ENCODE peak calls at places on chromosomes 5 and 9, in four cellular contexts. Z is transverse colon, N is A549, D is adrenal gland. L is an unnamed sample.

GRCh38 chr9:127862075-127863011 is 7.9 kb upstream of the ENG start:
- DNase-seq in N (no peak), D (peak; percentile 71), Z (peak; percentile 80), L (no peak)

GRCh38 chr9:109507421-109507838 is 9.3 kb upstream of the PTPN3 start:
- DNase-seq in Z (peak; percentile 16), N (peak; percentile 55), D (no peak), L (no peak)

GRCh38 chr9:2132484-2133082 is 117.4 kb downstream of the SMARCA2 start:
- DNase-seq in D (no peak), Z (no peak), N (peak; percentile 34), L (no peak)

GRCh38 chr5:61344187-61344944 is 12.3 kb downstream of the ZSWIM6 start:
- DNase-seq in D (peak; percentile 43), N (no peak), Z (no peak), L (no peak)

GRCh38 chr9:109604788-109605187 is 106.7 kb upstream of the PTPN3 start:
- DNase-seq in N (no peak), D (no peak), Z (no peak), L (no peak)

GRCh38 chr5:179908528-179908927 is 831 bp upstream of the TBC1D9B start:
- DNase-seq in D (peak; percentile 31), N (no peak), Z (no peak), L (no peak)

GRCh38 chr9:105535920-105536668 is 21.8 kb upstream of the FKTN start:
- DNase-seq in D (no peak), Z (no peak), N (no peak), L (no peak)

GRCh38 chr5:139788294-139788875 is 7.2 kb upstream of the PSD2 start:
- DNase-seq in N (no peak), D (no peak), Z (no peak), L (no peak)

GRCh38 chr5:178106086-178106485 is 7.2 kb upstream of the N4BP3 start:
- DNase-seq in Z (no peak), D (no peak), N (no peak), L (no peak)

GRCh38 chr9:74639112-74639511 is 142.0 kb downstream of the RORB start:
- DNase-seq in D (no peak), N (no peak), Z (no peak), L (no peak)

GRCh38 chr5:81020478-81021167 is 60.5 kb downstream of the RASGRF2 start:
- DNase-seq in N (no peak), Z (no peak), D (no peak), L (no peak)

GRCh38 chr5:51382759-51383493 is at the start of gene ISL1:
- DNase-seq in Z (peak; percentile 63), D (peak; percentile 62), N (peak; percentile 21), L (peak; percentile 35)

GRCh38 chr9:88733651-88734470 is 198.9 kb downstream of the NXNL2 start:
- DNase-seq in D (no peak), Z (no peak), N (no peak), L (no peak)

GRCh38 chr5:2259494-2260107 is 376.9 kb upstream of the IRX4 start:
- DNase-seq in D (no peak), Z (no peak), N (no peak), L (no peak)

GRCh38 chr5:61401726-61402125 is 69.7 kb downstream of the ZSWIM6 start:
- DNase-seq in N (no peak), D (no peak), Z (no peak), L (no peak)

GRCh38 chr9:92969516-92970466 is 22.5 kb downstream of the FGD3 start:
- DNase-seq in D (no peak), N (no peak), Z (no peak), L (no peak)

GRCh38 chr5:160186480-160186879 is 42.8 kb upstream of the FABP6 start:
- DNase-seq in Z (no peak), N (no peak), D (no peak), L (no peak)

GRCh38 chr5:850511-851006 is at the start of gene ZDHHC11:
- DNase-seq in N (no peak), Z (no peak), D (no peak), L (no peak)

GRCh38 chr5:100647461-100648230 is 112.5 kb downstream of the FAM174A start:
- DNase-seq in D (peak; percentile 21), Z (peak; percentile 86), N (no peak), L (peak; percentile 32)

GRCh38 chr9:121638901-121639592 is 12.4 kb upstream of the DAB2IP start:
- DNase-seq in Z (no peak), D (no peak), N (no peak), L (no peak)

GRCh38 chr9:124818431-124819281 is 34.6 kb upstream of the WDR38 start:
- DNase-seq in Z (no peak), N (no peak), D (peak; percentile 50), L (no peak)

GRCh38 chr5:112957409-112957808 is 19.2 kb upstream of the DCP2 start:
- DNase-seq in N (no peak), Z (no peak), D (no peak), L (peak; percentile 86)

GRCh38 chr5:108061941-108062340 is 320.0 kb downstream of the FBXL17 start:
- DNase-seq in N (no peak), Z (no peak), D (no peak), L (no peak)

GRCh38 chr9:27413507-27414214 is 110.4 kb upstream of the IFNK start:
- DNase-seq in D (no peak), Z (no peak), N (no peak), L (no peak)

GRCh38 chr5:135110941-135111596 is 77.0 kb upstream of the PITX1 start:
- DNase-seq in D (peak; percentile 27), N (no peak), Z (no peak), L (no peak)

GRCh38 chr5:82467006-82467561 is 188.9 kb upstream of the RPS23 start:
- DNase-seq in Z (no peak), N (no peak), D (no peak), L (no peak)
- TF ChIP-seq CTCF in Z (no peak), N (no peak), D (no peak), L (no peak)

DNA sequence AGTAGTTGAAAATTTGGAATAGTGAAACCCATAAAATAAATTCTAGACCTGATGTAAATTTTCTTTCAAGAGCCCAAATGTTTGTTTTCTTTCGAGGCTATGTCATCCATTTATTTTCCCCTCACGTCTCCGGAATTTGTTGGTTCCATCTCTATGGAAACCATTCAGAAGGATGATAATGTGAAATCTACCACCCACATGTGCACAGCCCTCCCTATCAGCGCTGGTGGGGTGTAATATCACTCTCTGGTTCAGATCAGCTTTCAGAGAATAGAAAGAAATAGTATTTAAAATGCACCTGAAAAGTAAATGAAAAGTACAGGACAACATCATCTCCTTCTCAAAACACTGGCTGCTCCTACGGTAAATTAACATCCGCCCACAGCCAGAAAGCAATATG is 28.6 kb downstream of the GLDC start:
- DNase-seq in Z (no peak), N (no peak), D (no peak), L (no peak)
- H3K4me3 ChIP-seq in Z (no peak overlapping the region), N (no peak overlapping the region), D (no peak overlapping the region), L (no peak overlapping the region)

GRCh38 chr5:143653256-143653655 is 158.7 kb upstream of the HMHB1 start:
- DNase-seq in D (no peak), Z (no peak), N (no peak), L (no peak)
- TF ChIP-seq CTCF in D (no peak), Z (no peak), N (no peak), L (no peak)

DNA sequence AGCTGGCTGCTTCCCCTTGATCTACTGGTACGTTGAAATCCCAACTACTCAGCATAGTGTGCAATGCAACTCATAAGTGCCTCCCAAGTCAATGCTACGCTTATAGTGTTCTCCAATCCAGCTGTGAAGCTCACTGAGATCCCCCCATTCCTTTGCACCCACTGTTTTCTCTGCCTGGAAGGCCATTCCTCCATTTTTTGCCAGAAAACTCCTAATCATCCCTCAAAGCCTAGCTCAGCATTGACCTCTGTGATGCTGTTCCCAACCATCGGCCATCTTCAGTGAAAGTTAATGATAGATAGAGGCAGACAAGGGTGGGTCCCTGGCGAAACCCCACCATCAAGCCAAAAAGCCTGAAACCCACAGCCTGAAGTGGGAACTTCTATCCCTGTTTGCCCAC is 211.0 kb downstream of the ENC1 start:
- DNase-seq in Z (no peak), D (no peak), N (no peak), L (no peak)
- H3K4me3 ChIP-seq in Z (no peak overlapping the region), D (no peak overlapping the region), N (no peak overlapping the region), L (no peak overlapping the region)

GRCh38 chr5:94362857-94363256 is 255.5 kb downstream of the KIAA0825 start:
- DNase-seq in N (no peak), Z (no peak), D (no peak), L (peak; percentile 46)

GRCh38 chr5:94366811-94367210 is 251.6 kb downstream of the KIAA0825 start:
- DNase-seq in N (no peak), Z (no peak), D (no peak), L (peak; percentile 81)

GRCh38 chr5:94361832-94362754 is 256.3 kb downstream of the KIAA0825 start:
- DNase-seq in D (no peak), N (no peak), Z (no peak), L (peak; percentile 56)

GRCh38 chr5:94367900-94368299 is 250.5 kb downstream of the KIAA0825 start:
- DNase-seq in D (no peak), Z (no peak), N (no peak), L (no peak)
- TF ChIP-seq CTCF in D (no peak), Z (no peak), N (no peak), L (no peak)

GRCh38 chr5:38896760-38897159 is 50.9 kb downstream of the OSMR start:
- DNase-seq in D (no peak), Z (no peak), N (no peak), L (no peak)
- H3K4me3 ChIP-seq in D (no peak overlapping the region), Z (no peak overlapping the region), N (no peak overlapping the region), L (no peak overlapping the region)

GRCh38 chr9:5263568-5264218 is 32.5 kb downstream of the INSL4 start:
- DNase-seq in N (peak; percentile 22), D (no peak), Z (no peak), L (peak; percentile 23)
- TF ChIP-seq CTCF in N (peak; percentile 65), D (no peak), Z (no peak), L (peak; percentile 21)

DNA sequence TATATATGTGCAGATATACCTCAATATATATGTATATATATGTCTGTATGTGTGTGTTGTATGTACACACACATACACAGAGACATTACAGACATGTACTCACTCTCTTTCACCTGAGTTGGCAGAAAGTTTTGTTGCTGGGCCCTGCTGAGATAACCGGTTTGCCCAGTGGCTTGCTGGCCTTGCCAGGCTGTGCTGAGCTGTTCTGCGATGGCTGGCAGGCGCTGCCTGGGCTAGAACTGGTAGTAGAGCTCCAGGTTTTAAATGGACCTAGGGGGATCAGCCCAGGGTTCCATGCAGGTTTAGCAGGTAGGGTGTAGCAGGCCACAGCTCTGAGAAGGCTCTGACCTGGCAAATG is 394.3 kb downstream of the GADD45G start:
- DNase-seq in D (peak; percentile 48), Z (peak; percentile 76), N (no peak), L (peak; percentile 94)
- H3K4me3 ChIP-seq in D (no peak overlapping the region), Z (peak overlapping the region; percentile 19), N (no peak overlapping the region), L (no peak overlapping the region)

GRCh38 chr5:175491223-175491622 is 12.9 kb downstream of the SFXN1 start:
- DNase-seq in Z (no peak), D (no peak), N (no peak), L (no peak)
- TF ChIP-seq CTCF in Z (no peak), D (no peak), N (no peak), L (no peak)

L was measured in LNCaP clone FGC.